ENCODE peak calls at places on chromosomes 2 and 18, in eight cellular contexts. F is endothelial cell of umbilical vein, G is H1, Z is suprapubic skin, B is transverse colon, V is breast epithelium, K is stomach, X is HCT116. D is an unnamed sample.

GRCh38 chr2:215430528-215431187 is 5.2 kb downstream of the FN1 start:
- DNase-seq in B (no peak), G (no peak), K (no peak), V (no peak), X (no peak), Z (no peak), F (peak), D (no peak)

GRCh38 chr2:59887348-59887747 is 666.1 kb downstream of the BCL11A start:
- DNase-seq in F (no peak), B (peak), V (no peak), K (no peak), G (no peak), X (no peak), Z (no peak), D (no peak)

GRCh38 chr2:49035477-49035876 is 118.8 kb downstream of the FSHR start:
- DNase-seq in B (no peak), F (no peak), Z (no peak), K (no peak), X (no peak), G (no peak), V (no peak), D (no peak)

GRCh38 chr2:15554525-15555218 is 6.5 kb downstream of the NBAS start:
- DNase-seq in F (no peak), K (no peak), X (no peak), G (no peak), V (no peak), B (no peak), Z (no peak), D (no peak)

GRCh38 chr2:154324601-154325000 is 373.9 kb upstream of the KCNJ3 start:
- DNase-seq in F (no peak), G (no peak), Z (no peak), X (no peak), K (no peak), B (no peak), V (no peak), D (no peak)

GRCh38 chr2:54574107-54574859 is 118.2 kb downstream of the SPTBN1 start:
- DNase-seq in K (peak), B (peak), F (peak), Z (no peak), V (no peak), G (no peak), X (no peak), D (no peak)

GRCh38 chr2:56484906-56485305 is 301.1 kb downstream of the CCDC85A start:
- DNase-seq in B (no peak), Z (no peak), G (no peak), K (no peak), X (no peak), F (no peak), V (no peak), D (no peak)

GRCh38 chr2:191917430-191917881 is 70.6 kb upstream of the CAVIN2 start:
- DNase-seq in X (no peak), Z (no peak), V (no peak), K (no peak), B (no peak), F (peak), G (no peak), D (no peak)

GRCh38 chr2:166434491-166434890 is 58.7 kb upstream of the SCN9A start:
- DNase-seq in X (no peak), V (no peak), F (peak), B (no peak), G (no peak), Z (no peak), K (no peak), D (no peak)

GRCh38 chr2:109324859-109325258 is 195.9 kb downstream of the SH3RF3 start:
- DNase-seq in G (no peak), K (no peak), B (peak), F (peak), X (no peak), V (no peak), Z (peak), D (no peak)

GRCh38 chr2:109321570-109321969 is 192.6 kb downstream of the SH3RF3 start:
- DNase-seq in X (no peak), Z (no peak), V (no peak), K (no peak), F (no peak), G (no peak), B (no peak), D (no peak)

GRCh38 chr2:109320195-109320935 is 191.4 kb downstream of the SH3RF3 start:
- DNase-seq in B (no peak), X (no peak), F (no peak), Z (no peak), G (no peak), K (no peak), V (no peak), D (no peak)

GRCh38 chr2:109322646-109323045 is 193.6 kb downstream of the SH3RF3 start:
- DNase-seq in X (no peak), K (no peak), G (no peak), Z (no peak), F (peak), V (no peak), B (no peak), D (no peak)

GRCh38 chr2:109322111-109322510 is 193.1 kb downstream of the SH3RF3 start:
- DNase-seq in F (peak), X (no peak), B (peak), K (peak), V (peak), G (no peak), Z (peak), D (no peak)
- TF ChIP-seq POLR2AphosphoS5 in F (peak), X (no peak), B (peak), K (peak), V (peak), G (no peak), Z (no peak), D (no peak)

GRCh38 chr18:7116001-7116831 is 1.4 kb downstream of the LAMA1 start:
- DNase-seq in G (peak), X (no peak), V (no peak), K (no peak), F (no peak), Z (no peak), B (no peak), D (no peak)

GRCh38 chr18:7116832-7117389 is 686 bp downstream of the LAMA1 start:
- DNase-seq in K (no peak), X (no peak), B (no peak), Z (no peak), G (peak), F (no peak), V (no peak), D (no peak)

GRCh38 chr18:7122376-7122775 is 4.8 kb upstream of the LAMA1 start:
- DNase-seq in G (no peak), B (no peak), K (no peak), V (no peak), F (no peak), X (no peak), Z (no peak), D (no peak)

DNA sequence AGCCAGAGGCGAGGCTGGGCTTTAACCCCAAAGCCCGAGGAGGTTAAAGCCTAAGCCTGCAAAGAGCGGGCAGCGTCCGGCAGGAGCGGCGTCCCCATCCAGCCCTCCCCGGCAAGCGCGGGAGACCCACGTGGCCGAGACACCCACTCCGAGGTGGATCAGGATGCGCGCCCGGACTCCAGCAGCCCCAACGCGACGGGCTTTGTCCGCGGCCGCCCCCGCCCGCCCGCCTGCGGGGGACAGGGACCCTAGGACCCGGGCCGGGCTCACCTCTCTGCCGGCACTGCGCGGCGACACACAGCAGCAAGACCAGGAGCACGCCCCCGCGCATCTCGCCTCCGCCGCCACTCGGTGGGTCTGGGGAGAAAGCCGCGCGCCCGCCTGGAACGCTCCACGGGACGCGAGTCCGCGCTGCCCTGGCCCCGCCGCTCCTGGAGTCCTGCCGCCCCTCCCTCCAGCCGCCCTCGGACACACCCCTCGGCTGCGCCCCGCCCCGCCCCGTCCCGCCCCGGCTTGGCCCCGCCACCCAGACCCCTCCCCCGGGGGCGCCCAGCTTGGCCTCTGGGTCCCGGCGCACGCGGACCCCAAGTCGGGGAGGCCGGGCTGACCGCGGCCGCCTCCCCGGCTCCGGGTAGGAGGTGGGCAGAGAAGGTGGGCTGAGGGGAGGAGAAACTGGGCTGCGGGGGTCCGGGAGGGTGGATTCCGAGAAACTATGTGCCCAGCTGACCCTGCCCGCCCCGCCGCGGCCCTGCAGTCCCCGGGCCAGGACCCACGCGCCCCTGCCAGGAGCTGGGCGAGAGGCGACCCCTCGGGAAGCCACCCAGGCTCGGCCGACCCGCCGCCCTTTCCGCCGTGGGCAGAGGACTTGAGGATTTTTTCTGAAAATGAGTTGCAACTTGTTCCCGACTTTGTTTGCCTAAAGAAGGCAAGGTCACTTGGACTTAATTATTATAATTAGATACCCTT is at the start of gene LAMA1:
- DNase-seq in X (no peak), V (no peak), K (no peak), F (no peak), G (peak), B (no peak), Z (no peak), D (no peak)
- TF ChIP-seq POLR2A in X (no peak), V (no peak), K (no peak), F (no peak), G (peak), B (no peak), Z (no peak), D (no peak)

GRCh38 chr2:28392297-28393114 is at the start of gene FOSL2:
- DNase-seq in G (peak), V (peak), K (peak), F (peak), X (peak), B (peak), Z (peak), D (peak)

GRCh38 chr2:28391564-28392296 is 928 bp upstream of the FOSL2 start:
- DNase-seq in K (peak), Z (peak), B (peak), X (peak), V (peak), F (peak), G (peak), D (peak)

GRCh38 chr2:28394331-28394877 is 1.7 kb downstream of the FOSL2 start:
- DNase-seq in Z (no peak), K (peak), V (peak), X (no peak), F (peak), B (peak), G (no peak), D (no peak)

GRCh38 chr2:28394997-28395333 is 2.3 kb downstream of the FOSL2 start:
- DNase-seq in G (no peak), F (no peak), X (no peak), B (no peak), K (no peak), V (no peak), Z (no peak), D (no peak)

GRCh38 chr2:28393115-28393836 is 618 bp downstream of the FOSL2 start:
- DNase-seq in B (peak), X (no peak), Z (no peak), K (peak), V (peak), F (peak), G (peak), D (peak)
- TF ChIP-seq POLR2AphosphoS5 in B (peak), X (peak), Z (no peak), K (peak), V (peak), F (peak), G (no peak), D (no peak)

GRCh38 chr2:1947316-1947715 is 203.0 kb upstream of the PXDN start:
- DNase-seq in B (no peak), K (no peak), F (no peak), V (no peak), G (no peak), Z (no peak), X (no peak), D (no peak)
- TF ChIP-seq POLR2A in B (no peak), K (no peak), F (no peak), V (no peak), G (no peak), Z (no peak), X (no peak), D (no peak)

DNA sequence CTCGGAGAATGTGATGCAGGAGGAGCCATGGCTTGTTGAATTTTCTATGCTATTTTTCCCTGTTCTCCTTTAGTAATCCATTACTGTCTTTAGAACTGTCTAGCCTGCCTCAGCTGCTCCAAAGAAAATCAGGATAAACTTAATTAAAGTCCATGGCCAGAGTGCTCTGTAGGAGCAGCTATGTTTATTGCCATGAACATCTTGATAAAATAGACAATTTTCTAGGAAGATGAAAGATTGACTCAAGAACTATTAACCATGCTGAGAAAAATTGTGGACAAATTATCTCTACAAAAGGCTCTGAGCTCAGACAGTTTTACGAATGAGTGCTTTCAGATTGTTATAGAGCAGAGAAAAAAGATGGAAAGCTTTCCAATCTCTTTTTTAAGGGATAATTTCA is 193.0 kb downstream of the TTC32 start:
- DNase-seq in G (no peak), K (no peak), F (no peak), Z (no peak), V (no peak), X (no peak), B (no peak), D (no peak)
- TF ChIP-seq POLR2AphosphoS5 in G (no peak), K (no peak), F (no peak), Z (no peak), V (no peak), X (no peak), B (no peak), D (no peak)

GRCh38 chr18:26548144-26549102 is at the start of gene KCTD1:
- DNase-seq in K (peak), G (peak), F (peak), B (peak), V (peak), Z (peak), X (peak), D (peak)
- TF ChIP-seq POLR2A in K (no peak), G (no peak), F (no peak), B (no peak), V (no peak), Z (no peak), X (no peak), D (peak)

DNA sequence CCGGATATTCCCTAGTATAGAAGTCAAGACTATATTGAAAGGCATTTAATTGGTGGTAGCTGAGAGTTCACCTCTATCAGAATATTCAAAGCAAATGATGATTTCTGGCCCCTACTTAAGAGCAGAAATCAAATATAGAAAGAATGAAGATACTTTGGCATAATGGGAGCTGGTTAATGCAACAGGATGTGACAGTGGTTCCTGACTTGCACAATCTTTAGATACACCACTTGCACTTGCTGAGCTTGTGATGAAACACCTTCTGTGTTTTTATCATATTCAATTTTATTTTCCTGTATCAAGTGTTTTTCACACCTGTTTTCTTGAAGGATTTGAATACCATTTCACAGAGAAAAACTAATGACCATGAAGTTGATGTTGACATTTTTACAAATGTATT is 124.1 kb upstream of the CDH19 start:
- DNase-seq in V (no peak), B (no peak), G (no peak), F (no peak), X (no peak), Z (no peak), K (no peak), D (no peak)
- TF ChIP-seq POLR2AphosphoS5 in V (no peak), B (no peak), G (no peak), F (no peak), X (no peak), Z (no peak), K (no peak), D (no peak)

DNA sequence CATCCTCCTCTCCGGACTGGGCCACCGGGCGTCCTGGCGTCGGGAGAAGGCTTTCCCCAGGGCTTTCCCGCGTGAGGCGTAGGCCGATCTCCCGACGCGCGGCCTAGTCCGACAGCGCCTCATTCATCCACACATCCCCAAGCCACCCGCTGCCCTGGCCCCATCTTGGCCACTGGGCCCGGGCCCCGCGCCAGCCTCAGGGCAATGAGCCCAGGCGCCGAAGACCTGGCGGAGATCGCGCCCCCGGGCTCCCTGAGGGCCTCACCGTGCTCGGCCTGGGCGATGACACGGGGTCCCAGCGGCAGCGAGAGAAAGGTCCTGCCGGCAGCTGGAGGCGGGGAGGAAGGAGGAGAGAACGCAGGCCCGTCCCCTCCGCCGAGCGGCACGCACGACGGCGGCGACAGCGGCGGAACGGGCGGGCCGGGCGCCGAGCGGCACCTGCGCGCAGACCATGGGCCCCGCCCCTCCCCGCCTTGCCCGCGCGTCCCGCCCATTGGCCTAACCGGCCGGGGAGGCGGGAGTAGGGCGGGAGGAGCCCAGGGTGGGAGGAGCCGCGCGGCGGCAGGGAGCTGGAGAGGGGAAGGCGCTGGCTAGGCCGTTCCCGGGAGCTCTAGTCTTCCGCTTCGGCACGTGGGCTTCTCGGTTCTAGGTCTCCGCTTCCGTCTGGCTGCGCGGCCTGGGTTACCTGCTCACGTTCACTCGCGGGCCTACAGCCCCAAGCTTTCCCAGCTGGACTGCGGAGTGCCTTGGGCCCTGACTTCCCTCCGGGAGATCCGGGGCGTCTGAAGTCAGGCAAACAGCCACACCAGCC is at the start of gene OLA1:
- DNase-seq in Z (peak), X (peak), K (peak), G (peak), F (peak), B (peak), V (peak), D (peak)
- TF ChIP-seq POLR2A in Z (peak), X (peak), K (no peak), G (peak), F (peak), B (peak), V (peak), D (peak)

GRCh38 chr2:241857572-241858121 is 1.0 kb downstream of the PDCD1 start:
- DNase-seq in B (no peak), F (no peak), G (no peak), X (no peak), K (no peak), Z (peak), V (no peak), D (peak)

GRCh38 chr2:241859436-241860183 is 916 bp upstream of the PDCD1 start:
- DNase-seq in X (no peak), B (peak), F (no peak), K (no peak), G (no peak), Z (peak), V (no peak), D (peak)

GRCh38 chr2:241857041-241857541 is 1.6 kb downstream of the PDCD1 start:
- DNase-seq in B (no peak), X (no peak), F (no peak), Z (peak), K (no peak), G (no peak), V (no peak), D (no peak)

GRCh38 chr2:241859017-241859435 is 332 bp upstream of the PDCD1 start:
- DNase-seq in B (no peak), K (no peak), G (no peak), Z (no peak), F (no peak), V (no peak), X (no peak), D (no peak)

DNA sequence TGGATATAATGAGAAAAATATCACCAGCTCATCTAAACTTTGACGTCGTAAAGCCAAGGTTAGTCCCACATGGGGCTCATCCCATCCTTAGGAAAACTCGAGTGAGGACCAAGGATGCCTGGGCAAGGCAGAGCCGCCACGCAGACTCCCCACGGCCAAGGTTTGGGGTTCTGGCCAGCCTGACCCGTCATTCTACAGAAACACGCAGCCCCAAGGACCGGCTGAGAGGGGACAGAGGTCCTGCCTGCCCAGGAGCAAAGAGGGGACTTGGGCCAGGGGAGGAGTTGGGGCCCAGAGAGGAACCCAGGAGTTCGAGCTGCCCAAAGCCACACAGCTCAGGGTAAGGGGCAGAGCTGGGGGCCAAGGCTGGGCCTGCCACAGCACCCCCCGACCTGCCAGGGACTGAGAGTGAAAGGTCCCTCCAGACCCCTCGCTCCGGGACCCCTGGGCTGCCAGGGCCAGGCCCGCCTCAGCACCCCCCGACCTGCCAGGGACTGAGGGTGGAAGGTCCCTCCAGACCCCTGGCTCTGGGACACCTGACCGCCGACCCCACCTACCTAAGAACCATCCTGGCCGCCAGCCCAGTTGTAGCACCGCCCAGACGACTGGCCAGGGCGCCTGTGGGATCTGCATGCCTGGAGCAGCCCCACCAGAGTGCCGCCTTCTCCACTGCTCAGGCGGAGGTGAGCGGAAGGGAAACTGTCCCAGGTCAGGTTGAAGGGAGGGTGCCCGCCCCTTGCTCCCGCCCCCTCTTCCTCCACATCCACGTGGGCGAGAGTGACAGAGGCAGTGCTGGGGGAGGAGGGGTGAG is at the start of gene PDCD1:
- DNase-seq in F (no peak), Z (peak), V (no peak), K (peak), B (peak), X (no peak), G (no peak), D (peak)
- TF ChIP-seq POLR2AphosphoS5 in F (no peak), Z (no peak), V (no peak), K (no peak), B (no peak), X (no peak), G (no peak), D (peak)

GRCh38 chr2:149330127-149331022 is at the start of gene LYPD6:
- DNase-seq in V (peak), X (peak), F (peak), Z (peak), G (peak), K (peak), B (peak), D (peak)
- TF ChIP-seq POLR2A in V (no peak), X (peak), F (no peak), Z (no peak), G (no peak), K (no peak), B (peak), D (no peak)

D was measured in GM12892.